ENCODE peak calls at places on chromosomes 2 and 18, in nine cellular contexts. R, S, D, U, H, Y, V, O and K are unnamed samples. For H3K36me3, the result is how much of the 10 kb centered on the place peaks cover.

GRCh38 chr2:85990084-85990483 is 101.3 kb upstream of the ST3GAL5 start:
- DNase-seq in D (no peak), V (no peak), S (peak), R (no peak), Y (no peak), O (no peak), H (no peak), U (no peak), K (no peak)

GRCh38 chr18:47283476-47283875 is 32.0 kb upstream of the SKOR2 start:
- DNase-seq in S (peak), U (peak), O (no peak), D (no peak), V (peak), Y (no peak), H (no peak), R (peak), K (no peak)

GRCh38 chr2:103773884-103774283 is 1012.1 kb downstream of the TMEM182 start:
- DNase-seq in V (peak), D (no peak), U (peak), S (no peak), Y (no peak), H (no peak), O (no peak), R (no peak), K (peak)

GRCh38 chr2:127618551-127618950 is 27.4 kb upstream of the GPR17 start:
- DNase-seq in H (no peak), O (no peak), R (no peak), Y (no peak), S (no peak), U (no peak), V (no peak), D (no peak), K (no peak)

GRCh38 chr2:100292022-100292580 is 30.2 kb downstream of the LONRF2 start:
- DNase-seq in V (peak), U (peak), H (peak), S (no peak), D (peak), O (no peak), Y (peak), R (peak), K (peak)

GRCh38 chr2:16315911-16316310 is 349.7 kb downstream of the CYRIA start:
- DNase-seq in V (no peak), O (no peak), S (peak), H (no peak), D (no peak), U (no peak), Y (no peak), R (no peak), K (no peak)

GRCh38 chr2:216633616-216634316 is 546 bp downstream of the IGFBP2 start:
- DNase-seq in U (no peak), H (no peak), R (no peak), Y (peak), D (peak), O (no peak), S (no peak), V (peak), K (no peak)

GRCh38 chr18:9365406-9365805 is 30.8 kb downstream of the TWSG1 start:
- DNase-seq in D (no peak), Y (no peak), V (no peak), O (no peak), H (no peak), U (peak), S (no peak), R (peak), K (no peak)

GRCh38 chr2:175732523-175732922 is 269.5 kb downstream of the LNPK start:
- DNase-seq in V (no peak), S (no peak), Y (no peak), H (no peak), O (no peak), D (no peak), R (no peak), U (no peak), K (no peak)

GRCh38 chr2:21148718-21149117 is 24.9 kb downstream of the TDRD15 start:
- DNase-seq in H (no peak), O (no peak), V (no peak), R (no peak), S (no peak), Y (no peak), U (no peak), D (no peak), K (no peak)

GRCh38 chr2:86302320-86302719 is 35.1 kb downstream of the REEP1 start:
- DNase-seq in Y (no peak), D (no peak), H (no peak), S (no peak), V (no peak), U (no peak), R (no peak), O (no peak), K (no peak)

GRCh38 chr18:58254873-58255511 is 211.0 kb downstream of the NEDD4L start:
- DNase-seq in D (no peak), H (no peak), S (peak), Y (no peak), O (no peak), V (peak), R (peak), U (no peak), K (peak)

GRCh38 chr2:39050109-39050508 is 70.7 kb downstream of the SOS1 start:
- DNase-seq in O (no peak), V (no peak), R (peak), S (no peak), Y (no peak), U (peak), H (no peak), D (no peak), K (peak)

GRCh38 chr2:46239175-46239846 is 57.9 kb upstream of the EPAS1 start:
- DNase-seq in V (no peak), H (no peak), S (no peak), R (no peak), Y (no peak), D (peak), U (no peak), O (no peak), K (no peak)

GRCh38 chr2:18171191-18172139 is 293.0 kb downstream of the KCNS3 start:
- DNase-seq in O (no peak), R (peak), U (peak), D (peak), H (no peak), Y (peak), V (no peak), S (no peak), K (no peak)

GRCh38 chr2:126933707-126934106 is 35.0 kb downstream of the TEX51 start:
- DNase-seq in R (no peak), Y (no peak), U (no peak), H (no peak), S (peak), O (no peak), D (no peak), V (no peak), K (no peak)

GRCh38 chr2:117832332-117832731 is 17.8 kb downstream of the DDX18 start:
- DNase-seq in O (no peak), H (no peak), R (peak), V (no peak), U (no peak), D (no peak), S (no peak), Y (no peak), K (no peak)

GRCh38 chr2:117834992-117835391 is 20.5 kb downstream of the DDX18 start:
- DNase-seq in H (no peak), U (no peak), O (no peak), Y (no peak), R (no peak), D (no peak), S (no peak), V (no peak), K (no peak)

GRCh38 chr2:117833911-117834310 is 19.4 kb downstream of the DDX18 start:
- DNase-seq in Y (no peak), D (no peak), V (no peak), U (no peak), S (no peak), O (no peak), H (no peak), R (no peak), K (no peak)

GRCh38 chr2:117832905-117833613 is 18.6 kb downstream of the DDX18 start:
- DNase-seq in H (no peak), V (peak), U (peak), Y (peak), R (peak), D (peak), S (no peak), O (no peak), K (no peak)

GRCh38 chr2:117835990-117836760 is 21.7 kb downstream of the DDX18 start:
- DNase-seq in R (peak), Y (peak), H (peak), D (peak), S (peak), V (peak), O (peak), U (peak), K (peak)
- H3K4me3 ChIP-seq in R (peak), Y (no peak), H (peak), D (peak), S (peak), V (peak), O (peak), U (peak), K (peak)

GRCh38 chr2:184599054-184599874 is 935 bp downstream of the ZNF804A start:
- DNase-seq in U (peak), O (no peak), Y (no peak), D (peak), S (no peak), V (no peak), R (peak), H (no peak), K (no peak)

GRCh38 chr2:184597996-184598312 is 375 bp upstream of the ZNF804A start:
- DNase-seq in V (peak), U (peak), Y (no peak), O (no peak), R (peak), D (peak), H (no peak), S (no peak), K (no peak)

GRCh38 chr2:184597571-184597980 is 753 bp upstream of the ZNF804A start:
- DNase-seq in V (peak), D (peak), R (peak), Y (peak), H (no peak), U (peak), S (no peak), O (no peak), K (no peak)

GRCh38 chr2:184598313-184599053 is at the start of gene ZNF804A:
- DNase-seq in R (peak), Y (peak), H (no peak), U (peak), S (no peak), D (peak), V (peak), O (peak), K (no peak)

GRCh38 chr2:184596819-184597411 is 1.4 kb upstream of the ZNF804A start:
- DNase-seq in V (peak), S (no peak), O (no peak), R (peak), H (no peak), D (no peak), Y (no peak), U (peak), K (no peak)
- TF ChIP-seq CTCF in V (peak), S (no peak), O (no peak), R (no peak), H (no peak), D (no peak), Y (no peak), U (peak), K (peak)

DNA sequence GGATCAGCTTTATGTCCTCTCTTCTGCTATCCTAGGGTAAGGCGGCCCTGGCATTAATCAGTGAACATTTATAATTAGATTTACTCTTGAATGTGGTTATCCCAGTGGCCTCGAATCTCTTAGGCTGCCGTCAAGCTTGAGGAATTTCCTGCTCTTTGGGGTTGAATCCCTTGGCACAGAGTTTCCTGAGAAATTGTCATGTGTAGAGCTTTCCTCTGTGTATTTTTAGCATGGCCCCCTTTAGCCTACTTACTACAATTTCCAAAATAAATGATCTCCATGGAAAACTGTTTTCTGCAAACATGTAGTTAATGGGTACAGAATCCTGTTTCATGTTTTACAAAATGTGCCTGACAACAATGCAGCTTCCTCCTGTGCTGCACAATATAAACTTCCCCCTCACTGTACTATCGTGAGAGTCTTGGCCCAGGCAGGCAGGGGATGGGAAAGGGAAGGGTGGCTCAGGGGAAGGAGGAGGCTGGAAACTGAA is 18.1 kb downstream of the NCAPH start:
- DNase-seq in S (no peak), O (no peak), U (peak), Y (no peak), D (no peak), R (no peak), V (no peak), H (no peak), K (no peak)
- H3K36me3 ChIP-seq in S (under half), O (under half), U (under half), Y (under half), D (under half), R (under half), V (half or more), H (under half), K (under half)

GRCh38 chr18:79403723-79404566 is 8.2 kb downstream of the NFATC1 start:
- DNase-seq in H (no peak), Y (no peak), O (no peak), V (no peak), R (no peak), D (no peak), U (no peak), S (no peak), K (no peak)

GRCh38 chr18:79406708-79407107 is 11.0 kb downstream of the NFATC1 start:
- DNase-seq in V (no peak), U (no peak), Y (no peak), R (no peak), O (no peak), H (no peak), D (no peak), S (no peak), K (no peak)

GRCh38 chr18:79405019-79405780 is 9.5 kb downstream of the NFATC1 start:
- DNase-seq in U (no peak), D (no peak), O (no peak), Y (no peak), V (no peak), S (no peak), H (no peak), R (no peak), K (no peak)

GRCh38 chr18:79404567-79404910 is 8.8 kb downstream of the NFATC1 start:
- DNase-seq in V (no peak), D (no peak), R (no peak), S (no peak), U (no peak), O (no peak), Y (no peak), H (no peak), K (no peak)

GRCh38 chr18:79405781-79406575 is 10.2 kb downstream of the NFATC1 start:
- DNase-seq in R (no peak), Y (peak), U (no peak), H (peak), O (no peak), V (no peak), D (peak), S (no peak), K (no peak)
- H3K4me3 ChIP-seq in R (no peak), Y (no peak), U (no peak), H (peak), O (no peak), V (no peak), D (peak), S (no peak), K (no peak)